ENCODE peak calls at places on chromosomes 7 and 10, in four cellular contexts. One of them, this sample, is unnamed.

GRCh38 chr10:119807960-119808697 is 64.5 kb downstream of the MCMBP start:
- DNase-seq in hepatocyte: no peak
- DNase-seq in SK-N-SH: no peak
- DNase-seq in HCT116: no peak
- DNase-seq in this sample: no peak

GRCh38 chr10:93080350-93081046 is 6.8 kb downstream of the CYP26A1 start:
- DNase-seq in hepatocyte: peak
- DNase-seq in SK-N-SH: peak
- DNase-seq in HCT116: peak
- DNase-seq in this sample: peak

GRCh38 chr10:106147050-106147449 is 1017.5 kb downstream of the SORCS1 start:
- DNase-seq in hepatocyte: peak
- DNase-seq in SK-N-SH: peak
- DNase-seq in HCT116: no peak
- DNase-seq in this sample: no peak

GRCh38 chr10:59181668-59182067 is 5.2 kb downstream of the PHYHIPL start:
- DNase-seq in hepatocyte: peak
- DNase-seq in SK-N-SH: peak
- DNase-seq in HCT116: peak
- DNase-seq in this sample: peak

GRCh38 chr7:7271094-7271874 is 88.9 kb downstream of the C1GALT1 start:
- DNase-seq in hepatocyte: no peak
- DNase-seq in SK-N-SH: no peak
- DNase-seq in HCT116: no peak
- DNase-seq in this sample: peak

GRCh38 chr7:150356265-150356897 is 12.2 kb upstream of the REPIN1 start:
- DNase-seq in hepatocyte: no peak
- DNase-seq in SK-N-SH: peak
- DNase-seq in HCT116: peak
- DNase-seq in this sample: peak

GRCh38 chr7:150753826-150754603 is 16.8 kb downstream of the GIMAP5 start:
- DNase-seq in hepatocyte: no peak
- DNase-seq in SK-N-SH: peak
- DNase-seq in HCT116: no peak
- DNase-seq in this sample: peak

GRCh38 chr10:125093199-125093841 is 67.0 kb downstream of the CTBP2 start:
- DNase-seq in hepatocyte: peak
- DNase-seq in SK-N-SH: peak
- DNase-seq in HCT116: no peak
- DNase-seq in this sample: no peak

GRCh38 chr10:119041332-119041731 is 11.8 kb downstream of the NANOS1 start:
- DNase-seq in hepatocyte: no peak
- DNase-seq in SK-N-SH: no peak
- DNase-seq in HCT116: no peak
- DNase-seq in this sample: no peak

GRCh38 chr10:71088054-71088453 is 124.3 kb upstream of the UNC5B start:
- DNase-seq in hepatocyte: no peak
- DNase-seq in SK-N-SH: no peak
- DNase-seq in HCT116: no peak
- DNase-seq in this sample: no peak

DNA sequence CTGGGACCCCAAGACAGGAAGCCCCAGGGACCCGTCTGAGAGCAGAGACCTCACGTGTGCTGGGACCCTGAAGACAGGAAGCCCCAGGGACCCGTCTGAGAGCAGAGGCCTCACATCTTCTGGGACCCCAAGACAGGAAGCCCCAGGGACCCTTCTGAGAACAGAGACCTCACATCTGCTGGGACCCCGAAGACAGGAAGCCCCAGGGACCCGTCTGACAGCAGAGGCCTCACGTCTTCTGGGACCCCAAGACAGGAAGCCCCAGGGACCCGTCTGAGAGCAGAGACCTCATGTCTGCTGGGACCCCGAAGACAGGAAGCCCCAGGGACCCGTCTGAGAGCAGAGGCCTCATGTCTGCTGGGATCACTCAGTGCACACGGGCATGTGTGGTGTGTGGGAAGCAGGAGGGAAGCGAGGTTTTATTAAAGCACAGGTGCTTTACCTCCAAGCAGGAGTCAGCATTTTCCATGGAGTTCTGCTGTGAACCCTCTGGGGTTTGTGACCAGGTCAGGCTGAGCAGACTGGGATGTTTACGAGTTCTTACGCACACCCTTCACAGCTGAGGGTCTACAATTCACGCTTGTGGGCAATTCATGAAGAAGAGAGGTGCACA is 590.6 kb downstream of the DNAJB6 start:
- DNase-seq in hepatocyte: no peak
- DNase-seq in SK-N-SH: no peak
- DNase-seq in HCT116: no peak
- DNase-seq in this sample: no peak
- TF ChIP-seq EZH2phosphoT487 in hepatocyte: no peak
- TF ChIP-seq EZH2phosphoT487 in SK-N-SH: no peak
- TF ChIP-seq EZH2phosphoT487 in HCT116: no peak
- TF ChIP-seq EZH2phosphoT487 in this sample: no peak

GRCh38 chr10:8074881-8075280 is 20.4 kb downstream of the GATA3 start:
- DNase-seq in hepatocyte: no peak
- DNase-seq in SK-N-SH: no peak
- DNase-seq in HCT116: no peak
- DNase-seq in this sample: no peak

GRCh38 chr10:8076948-8077347 is 22.5 kb downstream of the GATA3 start:
- DNase-seq in hepatocyte: no peak
- DNase-seq in SK-N-SH: no peak
- DNase-seq in HCT116: no peak
- DNase-seq in this sample: no peak

GRCh38 chr10:8073696-8074416 is 19.4 kb downstream of the GATA3 start:
- DNase-seq in hepatocyte: no peak
- DNase-seq in SK-N-SH: peak
- DNase-seq in HCT116: no peak
- DNase-seq in this sample: no peak

GRCh38 chr10:8078027-8078426 is 23.5 kb downstream of the GATA3 start:
- DNase-seq in hepatocyte: no peak
- DNase-seq in SK-N-SH: no peak
- DNase-seq in HCT116: no peak
- DNase-seq in this sample: no peak

GRCh38 chr10:8075282-8076260 is 21.1 kb downstream of the GATA3 start:
- DNase-seq in hepatocyte: no peak
- DNase-seq in SK-N-SH: no peak
- DNase-seq in HCT116: no peak
- DNase-seq in this sample: no peak
- H2AFZ ChIP-seq in hepatocyte: no peak
- H2AFZ ChIP-seq in SK-N-SH: no peak
- H2AFZ ChIP-seq in HCT116: no peak
- H2AFZ ChIP-seq in this sample: no peak

GRCh38 chr10:317219-317868 is 182.1 kb downstream of the ZMYND11 start:
- DNase-seq in hepatocyte: no peak
- DNase-seq in SK-N-SH: no peak
- DNase-seq in HCT116: no peak
- DNase-seq in this sample: peak
- TF ChIP-seq EZH2phosphoT487 in hepatocyte: no peak
- TF ChIP-seq EZH2phosphoT487 in SK-N-SH: no peak
- TF ChIP-seq EZH2phosphoT487 in HCT116: no peak
- TF ChIP-seq EZH2phosphoT487 in this sample: no peak

GRCh38 chr7:159036916-159037605 is 107.6 kb downstream of the VIPR2 start:
- DNase-seq in hepatocyte: no peak
- DNase-seq in SK-N-SH: no peak
- DNase-seq in HCT116: no peak
- DNase-seq in this sample: no peak
- H2AFZ ChIP-seq in hepatocyte: no peak
- H2AFZ ChIP-seq in SK-N-SH: no peak
- H2AFZ ChIP-seq in HCT116: no peak
- H2AFZ ChIP-seq in this sample: no peak

DNA sequence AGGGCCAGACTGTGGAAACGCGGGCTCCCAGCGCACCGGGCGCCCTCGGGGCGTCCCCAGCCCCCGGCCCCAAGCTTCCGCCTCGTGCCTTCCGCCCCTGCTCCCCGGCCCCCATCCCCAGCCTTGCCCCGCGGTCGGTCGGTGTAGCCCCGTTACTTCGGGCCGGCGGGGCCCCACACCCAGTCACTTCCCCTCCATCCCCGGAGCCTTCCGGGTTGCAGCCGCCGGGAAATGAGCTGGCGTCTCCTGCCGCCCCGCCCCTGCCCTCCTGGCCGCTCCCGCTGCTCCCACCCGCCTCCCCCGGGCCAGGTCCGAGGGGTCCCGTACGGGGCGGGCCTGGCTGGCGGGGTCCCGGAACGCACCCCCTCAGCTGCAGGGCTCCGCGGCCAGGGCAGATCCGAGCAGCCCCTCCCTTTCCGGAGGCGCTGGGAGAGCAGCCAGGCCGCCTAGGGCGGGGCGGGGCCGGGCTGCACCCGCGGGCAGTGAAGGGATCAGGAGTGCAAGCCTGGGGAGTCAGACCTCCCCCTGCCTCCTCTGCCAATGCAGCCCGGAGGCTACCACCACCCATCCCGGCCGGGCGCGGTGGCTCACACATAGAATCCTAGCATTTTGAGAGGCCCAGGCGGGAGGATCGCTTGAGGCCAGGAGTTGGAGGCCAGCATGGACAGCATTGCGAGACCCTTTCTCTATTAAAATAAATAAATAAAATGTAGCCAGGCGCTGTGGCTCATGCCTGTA is 709 bp downstream of the ARPC1B start:
- DNase-seq in hepatocyte: peak
- DNase-seq in SK-N-SH: peak
- DNase-seq in HCT116: no peak
- DNase-seq in this sample: peak
- TF ChIP-seq EZH2phosphoT487 in hepatocyte: no peak
- TF ChIP-seq EZH2phosphoT487 in SK-N-SH: no peak
- TF ChIP-seq EZH2phosphoT487 in HCT116: no peak
- TF ChIP-seq EZH2phosphoT487 in this sample: no peak

DNA sequence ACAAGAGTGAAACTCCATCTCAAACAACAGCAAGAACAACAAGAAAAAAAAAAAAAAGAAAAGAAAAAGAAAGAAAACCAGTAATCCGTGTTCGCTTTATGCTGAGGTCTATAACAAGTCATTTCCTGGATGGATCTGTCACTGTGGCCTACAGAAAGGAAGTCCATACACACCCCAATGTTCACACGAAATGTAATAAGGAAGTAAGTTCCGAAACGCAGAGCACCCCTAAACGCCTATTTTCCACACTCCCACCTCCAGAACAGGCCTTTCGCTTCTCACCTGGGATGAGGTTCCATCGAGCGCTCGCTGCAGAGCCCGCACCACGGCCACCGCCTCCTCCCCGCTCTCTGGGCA is 747 bp downstream of the ZNF394 start:
- DNase-seq in hepatocyte: no peak
- DNase-seq in SK-N-SH: no peak
- DNase-seq in HCT116: no peak
- DNase-seq in this sample: peak
- H2AFZ ChIP-seq in hepatocyte: peak
- H2AFZ ChIP-seq in SK-N-SH: peak
- H2AFZ ChIP-seq in HCT116: no peak
- H2AFZ ChIP-seq in this sample: peak

DNA sequence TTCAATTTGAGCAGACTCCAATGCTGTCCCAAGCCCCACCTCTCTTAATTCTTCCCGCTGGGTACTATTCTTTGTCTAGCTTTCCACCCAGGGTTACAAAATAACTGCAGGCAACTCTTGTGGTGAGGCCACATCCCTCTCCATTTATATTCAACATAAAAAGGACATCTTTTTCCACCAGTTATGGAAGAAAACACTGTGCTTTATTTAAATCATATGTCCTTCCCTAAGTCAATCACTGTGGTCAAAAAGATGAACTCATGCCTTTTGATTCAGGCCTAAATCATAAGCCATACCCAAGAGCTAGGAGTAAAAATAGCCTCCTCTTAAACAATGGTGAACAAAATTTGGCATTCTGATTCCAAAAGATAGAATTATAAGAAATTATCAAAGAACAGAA is 386.0 kb downstream of the SEMA3D start:
- DNase-seq in hepatocyte: no peak
- DNase-seq in SK-N-SH: no peak
- DNase-seq in HCT116: no peak
- DNase-seq in this sample: no peak
- TF ChIP-seq EZH2phosphoT487 in hepatocyte: no peak
- TF ChIP-seq EZH2phosphoT487 in SK-N-SH: no peak
- TF ChIP-seq EZH2phosphoT487 in HCT116: no peak
- TF ChIP-seq EZH2phosphoT487 in this sample: no peak

DNA sequence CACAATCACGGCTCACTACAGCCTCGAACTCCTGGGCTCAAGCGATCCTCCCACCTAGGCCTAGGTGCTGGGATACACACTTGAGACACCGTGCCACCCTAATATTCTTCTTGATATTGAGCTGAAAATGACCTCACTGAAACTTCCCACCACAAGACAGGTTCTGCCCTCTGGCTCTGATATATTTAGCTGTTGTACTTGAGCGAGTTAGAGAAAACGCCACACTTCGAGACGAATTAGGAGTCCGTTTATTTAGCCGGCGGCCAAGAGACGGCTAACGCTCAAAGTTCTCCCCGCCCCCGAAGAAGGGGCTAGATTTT is 17.9 kb downstream of the ZC3HAV1 start:
- DNase-seq in hepatocyte: no peak
- DNase-seq in SK-N-SH: no peak
- DNase-seq in HCT116: no peak
- DNase-seq in this sample: no peak
- H2AFZ ChIP-seq in hepatocyte: peak
- H2AFZ ChIP-seq in SK-N-SH: no peak
- H2AFZ ChIP-seq in HCT116: no peak
- H2AFZ ChIP-seq in this sample: no peak

DNA sequence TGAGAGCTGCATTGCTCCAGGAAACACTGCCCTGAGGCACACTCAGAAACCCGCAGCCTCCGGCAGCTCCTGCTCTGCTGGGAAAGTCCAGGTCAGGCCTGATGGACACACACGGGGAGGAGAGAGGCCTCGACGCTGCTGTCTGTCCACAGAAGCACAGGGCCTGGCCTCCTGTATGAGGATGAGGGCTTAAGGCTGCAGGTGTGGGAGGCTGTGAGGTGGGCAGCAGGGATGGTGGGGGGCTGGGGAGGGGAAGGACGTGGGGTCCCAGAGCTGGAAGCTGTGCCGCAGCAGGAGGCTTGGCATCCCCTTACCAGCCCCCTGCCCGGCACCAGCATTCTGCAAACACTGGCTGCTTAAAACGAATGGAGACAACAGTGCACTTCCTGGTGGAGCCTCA is 186.2 kb downstream of the DNAJB6 start:
- DNase-seq in hepatocyte: no peak
- DNase-seq in SK-N-SH: no peak
- DNase-seq in HCT116: no peak
- DNase-seq in this sample: no peak
- TF ChIP-seq EZH2phosphoT487 in hepatocyte: no peak
- TF ChIP-seq EZH2phosphoT487 in SK-N-SH: no peak
- TF ChIP-seq EZH2phosphoT487 in HCT116: no peak
- TF ChIP-seq EZH2phosphoT487 in this sample: no peak